ENCODE peak calls at places on chromosomes 1 and 21, in eight cellular contexts. Y is effector memory CD8-positive, alpha-beta T cell; G is cardiac muscle cell; C is CD4-positive, alpha-beta T cell; P is endothelial cell; U is stimulated activated CD8-positive, alpha-beta memory T cell treated with anti-CD3 and anti-CD28 coated beads, Interleukin-4, amount 100 ng/mL, for 1 hour; F is stimulated activated CD4-positive, alpha-beta T cell treated with anti-CD3 and anti-CD28 coated beads, Interleukin-12 subunit alpha, Interleukin-12 subunit beta, amount 100 ng/mL, for 4 hours; L is NCI-H2081. X is an unnamed sample.

GRCh38 chr21:41100826-41101550 is 67.0 kb upstream of the BACE2 start:
- DNase-seq in P (no peak), L (no peak), G (no peak), Y (no peak), C (no peak), U (no peak), F (no peak), X (no peak)

GRCh38 chr21:37008705-37009104 is 2.2 kb downstream of the RIPPLY3 start:
- DNase-seq in Y (no peak), C (no peak), L (peak), F (no peak), P (no peak), G (no peak), U (no peak), X (no peak)

GRCh38 chr1:172699111-172699510 is 40.2 kb downstream of the FASLG start:
- DNase-seq in Y (peak), L (no peak), F (peak), U (peak), G (peak), C (peak), P (peak), X (peak)

GRCh38 chr1:89363638-89364536 is at the start of gene GBP6:
- DNase-seq in F (no peak), U (no peak), C (no peak), G (peak), P (no peak), L (no peak), Y (no peak), X (no peak)

GRCh38 chr1:46477153-46477929 is 12.3 kb upstream of the DMBX1 start:
- DNase-seq in Y (peak), P (peak), U (peak), G (peak), F (peak), L (peak), C (peak), X (peak)

GRCh38 chr1:221829327-221830011 is 87.6 kb upstream of the DUSP10 start:
- DNase-seq in Y (peak), F (peak), U (no peak), L (no peak), P (no peak), C (no peak), G (peak), X (no peak)

GRCh38 chr1:58572691-58573090 is 4.4 kb downstream of the TACSTD2 start:
- DNase-seq in Y (no peak), C (no peak), F (no peak), G (no peak), L (no peak), U (no peak), P (no peak), X (no peak)

GRCh38 chr1:170657275-170657853 is 6.6 kb upstream of the PRRX1 start:
- DNase-seq in L (no peak), G (no peak), U (no peak), F (no peak), Y (no peak), P (no peak), C (no peak), X (no peak)

GRCh38 chr21:40752125-40752524 is 94.8 kb downstream of the DSCAM start:
- DNase-seq in U (no peak), G (no peak), L (no peak), P (no peak), F (no peak), C (no peak), Y (no peak), X (no peak)

GRCh38 chr1:21811875-21812305 is at the start of gene LDLRAD2:
- DNase-seq in C (no peak), Y (no peak), F (no peak), L (no peak), P (peak), U (no peak), G (peak), X (no peak)

GRCh38 chr21:42306366-42307035 is 8.7 kb downstream of the TFF3 start:
- DNase-seq in F (no peak), P (no peak), G (no peak), Y (no peak), L (peak), U (no peak), C (no peak), X (no peak)

GRCh38 chr1:210558302-210558701 is 229.6 kb downstream of the HHAT start:
- DNase-seq in F (no peak), C (no peak), Y (no peak), P (no peak), U (no peak), L (peak), G (peak), X (no peak)

GRCh38 chr1:111593403-111594127 is 26.0 kb upstream of the RAP1A start:
- DNase-seq in F (no peak), P (no peak), C (no peak), L (no peak), G (no peak), Y (no peak), U (no peak), X (no peak)

GRCh38 chr1:180672105-180672504 is 40.3 kb downstream of the XPR1 start:
- DNase-seq in Y (no peak), G (no peak), F (no peak), U (no peak), C (no peak), P (no peak), L (no peak), X (no peak)

GRCh38 chr1:213820362-213821149 is 167.2 kb upstream of the PROX1 start:
- DNase-seq in P (no peak), U (no peak), C (no peak), F (no peak), Y (no peak), L (peak), G (no peak), X (no peak)